ENCODE peak calls at places on chromosomes 11 and 22, in six cellular contexts. O is HCT116, Q is neuronal stem cell, H is A549, J is fibroblast of lung, Y is PC-3. G is an unnamed sample.

GRCh38 chr11:75352417-75353206 is 1.2 kb upstream of the ARRB1 start:
- DNase-seq in H (no peak), Y (no peak), O (no peak), J (no peak), Q (no peak), G (no peak)

GRCh38 chr11:104830080-104830479 is 68.2 kb downstream of the CASP12 start:
- DNase-seq in O (peak), J (peak), Q (no peak), H (peak), Y (peak), G (no peak)

GRCh38 chr11:120977470-120977869 is 46.4 kb upstream of the TBCEL start:
- DNase-seq in Y (peak), O (no peak), J (peak), H (no peak), Q (no peak), G (no peak)

GRCh38 chr22:47370448-47371262 is 608.2 kb downstream of the TBC1D22A start:
- DNase-seq in Y (peak), H (no peak), Q (no peak), O (no peak), J (no peak), G (no peak)

GRCh38 chr11:35615911-35616900 is 2.1 kb upstream of the FJX1 start:
- DNase-seq in Q (peak), Y (peak), O (no peak), J (peak), H (peak), G (peak)

GRCh38 chr11:13294771-13295579 is 17.4 kb downstream of the BMAL1 start:
- DNase-seq in J (no peak), O (no peak), Y (no peak), H (no peak), Q (no peak), G (no peak)

GRCh38 chr22:33022231-33022630 is 36.0 kb downstream of the SYN3 start:
- DNase-seq in J (no peak), H (no peak), Y (no peak), Q (no peak), O (no peak), G (no peak)

GRCh38 chr11:44518968-44519550 is 46.4 kb upstream of the CD82 start:
- DNase-seq in Y (no peak), O (no peak), J (no peak), Q (no peak), H (no peak), G (no peak)

GRCh38 chr11:122062763-122063162 is 53.3 kb downstream of the BLID start:
- DNase-seq in Q (no peak), J (no peak), H (no peak), Y (no peak), O (no peak), G (no peak)

GRCh38 chr11:118217575-118217974 is 7.2 kb downstream of the JAML start:
- DNase-seq in O (no peak), Q (no peak), Y (no peak), H (no peak), J (no peak), G (no peak)

GRCh38 chr11:62588966-62589637 is 2.2 kb downstream of the TUT1 start:
- DNase-seq in H (no peak), O (no peak), Q (no peak), J (no peak), Y (peak), G (peak)

GRCh38 chr22:44023404-44024287 is 456 bp upstream of the PARVB start:
- DNase-seq in J (peak), O (no peak), H (peak), Y (peak), Q (no peak), G (peak)

GRCh38 chr11:64229959-64230208 is 464 bp upstream of the DNAJC4 start:
- DNase-seq in H (no peak), Y (no peak), J (no peak), O (no peak), Q (no peak), G (no peak)

GRCh38 chr11:128715691-128716153 is 21.9 kb downstream of the FLI1 start:
- DNase-seq in H (no peak), Q (no peak), O (no peak), Y (peak), J (peak), G (no peak)

GRCh38 chr11:73463359-73463758 is 87.2 kb downstream of the RELT start:
- DNase-seq in Q (no peak), O (no peak), Y (peak), H (peak), J (peak), G (no peak)

GRCh38 chr11:105824494-105825013 is 197.5 kb downstream of the MSANTD4 start:
- DNase-seq in Q (no peak), H (no peak), J (no peak), Y (no peak), O (no peak), G (no peak)

GRCh38 chr11:65573391-65574146 is 1.2 kb downstream of the FAM89B start:
- DNase-seq in Q (no peak), H (no peak), Y (peak), J (no peak), O (no peak), G (no peak)

GRCh38 chr22:19700790-19701419 is 13.4 kb upstream of the SEPTIN5 start:
- DNase-seq in J (no peak), O (no peak), Q (no peak), H (no peak), Y (no peak), G (no peak)

GRCh38 chr22:43263645-43264514 is 76.9 kb upstream of the TTLL12 start:
- DNase-seq in Y (no peak), Q (no peak), O (peak), H (no peak), J (peak), G (no peak)

DNA sequence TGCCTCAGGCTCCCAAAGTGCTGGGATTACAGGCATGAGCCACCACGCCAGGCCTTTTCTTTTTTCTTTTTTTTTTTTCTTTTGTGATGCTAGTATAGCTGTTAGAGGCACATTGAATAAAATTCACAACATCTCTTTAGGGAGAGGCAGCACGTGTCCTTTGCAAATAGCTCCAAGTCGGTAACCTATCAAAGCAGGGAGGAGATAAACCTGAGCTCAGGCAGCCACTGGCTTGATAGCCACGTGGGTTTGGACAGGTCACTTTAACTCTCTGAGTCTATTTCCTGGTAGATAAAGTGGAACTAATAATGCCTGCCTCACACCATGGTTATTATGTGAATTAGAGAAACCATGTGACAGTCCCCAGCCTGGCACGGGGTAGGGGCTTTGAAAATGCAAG is 43.1 kb upstream of the ATXN10 start:
- DNase-seq in H (no peak), Y (no peak), O (no peak), Q (no peak), J (no peak), G (peak)
- H3K4me2 ChIP-seq in H (no peak), Y (no peak), O (no peak), Q (no peak), J (no peak), G (peak)

GRCh38 chr22:39362932-39363331 is 13.1 kb downstream of the SYNGR1 start:
- DNase-seq in H (no peak), J (no peak), Q (no peak), Y (no peak), O (no peak), G (no peak)

GRCh38 chr22:39360674-39361413 is 11.1 kb downstream of the SYNGR1 start:
- DNase-seq in H (peak), O (no peak), Y (no peak), Q (no peak), J (no peak), G (peak)

GRCh38 chr22:39360242-39360641 is 10.5 kb downstream of the SYNGR1 start:
- DNase-seq in H (no peak), Q (no peak), Y (no peak), J (no peak), O (no peak), G (no peak)

GRCh38 chr22:39362271-39362670 is 12.5 kb downstream of the SYNGR1 start:
- DNase-seq in H (no peak), Q (no peak), J (no peak), Y (no peak), O (no peak), G (peak)

GRCh38 chr22:39361495-39361894 is 11.7 kb downstream of the SYNGR1 start:
- DNase-seq in J (no peak), H (no peak), Y (no peak), Q (no peak), O (no peak), G (no peak)
- H3K4me2 ChIP-seq in J (no peak), H (no peak), Y (no peak), Q (no peak), O (peak), G (no peak)

GRCh38 chr11:92707665-92708064 is 261.8 kb upstream of the MTNR1B start:
- DNase-seq in H (no peak), Q (no peak), Y (no peak), O (no peak), J (peak), G (no peak)
- H3K4me2 ChIP-seq in H (no peak), Q (no peak), Y (no peak), O (no peak), J (no peak), G (no peak)

GRCh38 chr11:123482225-123482624 is 52.2 kb downstream of the GRAMD1B start:
- DNase-seq in O (no peak), Y (no peak), Q (no peak), H (no peak), J (no peak), G (no peak)

GRCh38 chr11:123484448-123484847 is 54.4 kb downstream of the GRAMD1B start:
- DNase-seq in Y (no peak), O (no peak), Q (no peak), J (no peak), H (no peak), G (no peak)

GRCh38 chr11:123481647-123482046 is 51.6 kb downstream of the GRAMD1B start:
- DNase-seq in O (no peak), Y (no peak), J (no peak), Q (no peak), H (no peak), G (no peak)

GRCh38 chr11:123483465-123483864 is 53.4 kb downstream of the GRAMD1B start:
- DNase-seq in Y (no peak), Q (no peak), H (no peak), J (no peak), O (no peak), G (no peak)

GRCh38 chr11:123483058-123483457 is 53.0 kb downstream of the GRAMD1B start:
- DNase-seq in J (peak), H (peak), Q (no peak), Y (peak), O (peak), G (no peak)
- H3K4me2 ChIP-seq in J (no peak), H (peak), Q (no peak), Y (peak), O (peak), G (no peak)

DNA sequence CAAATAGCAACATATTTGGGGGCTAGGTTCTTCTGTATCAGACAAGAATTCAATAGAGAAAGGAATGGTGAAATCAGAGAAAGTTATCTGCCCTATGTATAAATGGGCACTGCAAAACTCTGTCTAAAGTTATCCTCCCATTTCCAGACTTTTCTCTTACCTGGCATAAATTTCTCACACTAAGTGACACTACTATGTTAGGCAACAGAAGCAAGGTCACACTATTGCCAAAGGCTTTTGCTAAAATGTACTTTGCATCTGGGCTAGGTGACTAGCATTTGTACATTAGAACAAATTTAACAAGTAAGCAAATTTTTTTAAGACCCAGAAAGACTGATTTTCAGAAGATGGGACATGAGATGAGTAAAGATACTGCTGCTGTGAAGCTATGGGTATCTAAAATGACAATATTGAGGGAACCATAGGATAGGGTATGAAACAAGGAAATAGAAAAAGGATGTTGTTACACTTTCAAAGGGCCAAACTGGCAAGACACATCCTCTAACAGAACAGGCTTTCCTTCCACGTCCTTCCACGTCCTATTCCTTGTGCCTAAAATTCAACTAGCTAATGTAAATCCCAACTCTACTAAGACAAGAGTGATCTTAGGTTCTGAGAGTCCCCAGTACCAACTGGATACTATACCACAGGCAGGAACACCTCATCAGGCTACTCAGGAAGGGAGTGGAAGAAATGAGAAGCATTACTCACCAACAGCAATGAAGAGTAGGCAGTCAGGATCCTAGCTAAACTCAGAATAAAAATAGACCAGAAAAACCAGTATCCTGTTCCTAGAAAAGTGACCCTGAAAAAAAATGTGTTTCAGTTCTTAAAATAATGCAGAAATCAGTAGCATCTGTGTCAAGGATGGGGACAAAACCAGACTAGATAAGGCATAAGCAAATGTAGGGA is 22.6 kb downstream of the GDPD4 start:
- DNase-seq in J (peak), H (no peak), Q (no peak), Y (peak), O (no peak), G (no peak)
- H3K4me2 ChIP-seq in J (no peak), H (no peak), Q (no peak), Y (peak), O (peak), G (no peak)